ENCODE peak calls at places on chromosomes 5 and 9, in ten cellular contexts. O is upper lobe of left lung, D is ovary, L is GM12878, Z is tibial nerve, I is stomach, J is suprapubic skin, M is SK-N-SH, P is sigmoid colon, A is K562. K is an unnamed sample. For H3K27me3, the result is how much of the 10 kb centered on the place peaks cover.

GRCh38 chr5:38193015-38193581 is 65.3 kb upstream of the EGFLAM start:
- DNase-seq in M (peak), Z (peak), D (peak), O (no peak), I (peak), J (peak), P (peak), A (peak), L (no peak), K (peak)

GRCh38 chr5:157342822-157343402 is 77.0 kb downstream of the CYFIP2 start:
- DNase-seq in P (no peak), L (no peak), J (no peak), Z (no peak), D (no peak), I (peak), M (peak), O (peak), A (peak), K (peak)

GRCh38 chr5:173866249-173867172 is 21.6 kb upstream of the CPEB4 start:
- DNase-seq in I (no peak), D (no peak), O (peak), J (no peak), Z (no peak), A (peak), P (peak), M (no peak), L (no peak), K (no peak)

GRCh38 chr5:107570805-107571531 is 99.8 kb downstream of the EFNA5 start:
- DNase-seq in A (no peak), I (peak), M (no peak), Z (no peak), J (no peak), L (peak), D (no peak), O (no peak), P (no peak), K (peak)

GRCh38 chr9:87324613-87325194 is 173.0 kb upstream of the DAPK1 start:
- DNase-seq in I (no peak), L (peak), Z (no peak), M (peak), O (no peak), J (no peak), D (no peak), A (peak), P (no peak), K (no peak)

GRCh38 chr5:74543162-74543995 is 97.1 kb downstream of the ENC1 start:
- DNase-seq in D (peak), J (no peak), P (no peak), L (no peak), I (no peak), Z (no peak), O (no peak), M (peak), A (no peak), K (no peak)

GRCh38 chr9:94758031-94758430 is 31.5 kb downstream of the AOPEP start:
- DNase-seq in I (no peak), P (no peak), L (no peak), J (no peak), Z (no peak), A (no peak), D (no peak), M (no peak), O (no peak), K (no peak)

GRCh38 chr9:101326501-101326900 is 58.3 kb downstream of the BAAT start:
- DNase-seq in L (no peak), M (no peak), P (no peak), A (no peak), J (no peak), I (no peak), O (no peak), D (no peak), Z (no peak), K (no peak)

GRCh38 chr5:83011990-83012389 is 65.2 kb downstream of the TMEM167A start:
- DNase-seq in I (no peak), L (peak), O (no peak), D (no peak), M (no peak), A (no peak), Z (no peak), P (no peak), J (no peak), K (no peak)

GRCh38 chr9:96214639-96215038 is 87.3 kb downstream of the HSD17B3 start:
- DNase-seq in Z (no peak), D (no peak), L (no peak), M (no peak), J (no peak), A (no peak), I (no peak), O (no peak), P (no peak), K (no peak)

GRCh38 chr9:34253460-34253837 is 74.6 kb downstream of the UBAP1 start:
- DNase-seq in I (no peak), D (peak), M (no peak), O (no peak), P (peak), L (no peak), Z (no peak), J (no peak), A (no peak), K (no peak)

GRCh38 chr9:101027246-101027645 is 1.3 kb upstream of the PLPPR1 start:
- DNase-seq in I (no peak), Z (no peak), L (no peak), D (no peak), M (no peak), J (no peak), A (no peak), O (no peak), P (no peak), K (no peak)

DNA sequence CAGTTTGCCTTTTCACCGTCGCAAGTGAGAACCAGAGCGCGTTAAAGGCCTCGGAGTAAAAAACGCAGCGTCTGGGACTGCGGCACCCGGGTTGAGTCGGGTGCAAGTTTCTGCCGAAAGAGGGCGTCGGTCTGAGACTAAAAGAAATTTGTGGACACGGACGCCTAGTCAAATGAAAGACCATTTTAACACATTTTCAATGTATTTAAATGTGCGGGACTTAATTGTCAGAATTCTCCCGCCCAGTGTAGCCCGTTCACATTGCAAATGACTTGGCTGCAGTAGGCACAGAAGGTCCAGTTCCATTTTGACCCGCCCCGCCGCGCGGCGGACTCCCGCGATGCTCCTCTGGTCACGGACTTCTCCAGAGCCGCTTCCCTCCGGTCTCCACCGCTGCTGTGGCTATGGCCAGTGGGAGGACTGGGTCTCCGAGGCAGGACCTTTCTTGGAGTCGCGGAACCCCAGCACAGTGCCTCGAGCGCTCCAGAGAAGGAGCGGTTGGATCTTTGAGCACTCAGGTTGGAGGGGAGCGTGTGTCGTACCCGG is 1.3 kb upstream of the NPR3 start:
- DNase-seq in Z (peak), P (peak), O (peak), J (no peak), D (peak), A (peak), M (peak), L (no peak), I (peak), K (peak)
- H3K27me3 ChIP-seq in Z (under half), P (under half), O (under half), J (under half), D (under half), A (under half), M (under half), L (under half), I (under half), K (half or more)

DNA sequence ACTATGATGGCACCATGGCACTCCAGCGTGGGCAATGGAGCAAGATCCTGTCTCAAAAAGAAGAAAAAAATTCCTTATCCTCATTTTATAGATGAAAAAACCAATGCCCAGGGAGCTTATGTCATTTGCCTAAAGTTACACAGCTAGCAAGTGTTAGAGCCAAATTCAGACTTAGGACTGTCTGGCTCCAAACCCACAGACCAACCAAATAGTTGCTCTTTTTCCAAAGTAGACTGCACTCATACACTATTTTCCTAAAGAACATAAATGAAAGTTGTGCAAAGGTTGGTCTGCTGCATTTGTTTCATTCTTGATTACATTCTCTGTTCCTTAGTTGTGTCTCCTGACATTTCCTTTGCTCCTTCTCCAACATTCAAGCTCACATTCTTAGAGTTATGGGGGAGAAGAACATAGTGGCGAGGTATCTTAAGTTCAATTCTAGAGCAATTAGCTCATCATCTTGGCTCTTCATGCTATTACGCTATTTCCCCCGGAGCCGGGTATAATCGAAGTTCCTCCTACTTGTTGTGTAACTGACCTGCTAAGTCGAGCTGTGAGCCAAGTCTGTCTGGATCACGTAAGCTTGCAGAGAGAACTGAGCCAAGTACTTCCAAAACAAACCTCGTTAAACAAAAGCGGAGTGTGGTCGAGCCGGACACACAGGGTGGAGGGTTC is 138.3 kb downstream of the RFK start:
- DNase-seq in P (peak), D (peak), M (no peak), O (no peak), L (no peak), J (no peak), Z (peak), I (peak), A (no peak), K (peak)
- TF ChIP-seq EP300 in P (no peak), D (no peak), M (no peak), O (no peak), L (no peak), J (peak), Z (peak), I (no peak), A (no peak), K (no peak)

GRCh38 chr5:77957516-77957915 is 181.4 kb upstream of the TBCA start:
- DNase-seq in D (no peak), O (peak), Z (no peak), L (no peak), I (no peak), A (no peak), M (no peak), P (no peak), J (no peak), K (no peak)

GRCh38 chr5:77957081-77957480 is 180.9 kb upstream of the TBCA start:
- DNase-seq in J (no peak), A (no peak), L (no peak), Z (no peak), O (no peak), I (no peak), P (no peak), M (no peak), D (no peak), K (no peak)

GRCh38 chr5:77960305-77960704 is 184.2 kb upstream of the TBCA start:
- DNase-seq in J (no peak), Z (no peak), P (no peak), I (no peak), O (no peak), L (no peak), A (no peak), M (no peak), D (no peak), K (no peak)

GRCh38 chr5:77958642-77959315 is 182.6 kb upstream of the TBCA start:
- DNase-seq in L (no peak), O (no peak), M (no peak), D (no peak), P (no peak), J (no peak), Z (no peak), I (no peak), A (no peak), K (no peak)

DNA sequence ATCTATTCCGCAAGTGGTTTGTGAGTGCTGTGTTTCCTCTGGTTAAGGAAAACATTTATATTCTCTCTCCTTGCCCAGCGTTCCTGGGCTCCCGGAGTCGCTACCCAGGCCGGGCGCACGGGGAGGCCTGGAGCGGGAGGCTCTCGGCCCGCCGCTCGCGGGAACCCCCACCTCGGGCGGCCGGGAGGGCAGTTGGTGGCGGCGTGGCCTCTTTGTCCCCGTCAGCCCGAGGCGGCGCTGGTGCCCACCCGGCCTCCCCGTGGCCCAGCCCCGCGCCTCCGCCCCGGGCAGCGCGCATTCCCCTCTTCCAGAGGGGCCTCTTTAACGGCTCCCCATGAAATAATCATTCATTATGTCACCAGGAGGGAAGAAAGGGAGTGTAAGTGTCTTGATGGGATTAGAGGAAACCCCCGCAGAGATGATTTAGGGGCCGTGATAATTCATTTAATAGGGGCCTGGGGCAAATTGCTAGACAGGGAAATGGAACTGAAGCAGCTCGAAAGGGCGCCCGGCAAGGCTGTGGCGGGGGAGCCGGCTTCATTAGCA is 181.9 kb upstream of the TBCA start:
- DNase-seq in D (no peak), O (peak), A (no peak), I (no peak), P (no peak), L (no peak), M (no peak), Z (no peak), J (no peak), K (no peak)
- H3K27me3 ChIP-seq in D (under half), O (under half), A (under half), I (under half), P (under half), L (under half), M (under half), Z (under half), J (under half), K (half or more)

DNA sequence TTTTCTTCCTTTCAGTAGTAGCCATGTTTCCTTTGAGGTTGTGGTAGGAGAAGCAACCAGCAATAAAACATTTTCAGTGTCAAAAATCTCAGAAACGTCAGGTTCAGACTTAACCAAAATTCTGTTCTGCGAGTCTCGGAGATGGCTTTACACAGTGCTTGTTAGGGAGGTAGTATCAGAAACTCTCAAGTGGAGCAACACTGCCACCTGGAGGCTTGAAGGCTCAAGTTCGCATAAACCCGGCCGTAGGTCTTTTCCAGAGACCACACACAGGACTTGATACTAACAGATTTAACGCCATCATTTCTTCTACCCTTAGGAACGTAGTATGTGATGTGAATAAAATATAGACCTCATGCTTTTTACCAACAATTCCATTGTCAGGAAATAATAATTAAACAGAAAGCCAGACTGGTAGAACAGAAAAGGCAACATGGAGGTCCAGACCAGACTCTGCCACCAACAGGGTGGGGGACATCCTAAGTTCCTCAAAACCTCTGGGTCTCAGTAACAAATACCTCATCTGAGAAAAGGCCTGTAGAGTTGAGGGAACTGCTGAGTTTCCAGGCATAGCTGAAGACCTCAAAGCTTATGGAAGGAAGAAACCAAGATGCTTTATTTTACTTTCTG is 8.5 kb downstream of the PTGER4 start:
- DNase-seq in M (peak), Z (peak), D (peak), I (peak), J (peak), L (peak), A (peak), P (peak), O (no peak), K (peak)
- TF ChIP-seq EP300 in M (no peak), Z (no peak), D (no peak), I (no peak), J (no peak), L (no peak), A (no peak), P (no peak), O (no peak), K (no peak)

GRCh38 chr9:97848237-97848581 is 4.8 kb upstream of the FOXE1 start:
- DNase-seq in Z (no peak), L (no peak), I (no peak), M (peak), P (no peak), D (no peak), O (no peak), J (no peak), A (no peak), K (no peak)
- H3K27me3 ChIP-seq in Z (under half), L (under half), I (under half), M (half or more), P (half or more), D (under half), O (half or more), J (half or more), A (half or more), K (half or more)

GRCh38 chr5:175718401-175719108 is 60.7 kb downstream of the HRH2 start:
- DNase-seq in L (no peak), O (peak), P (peak), Z (peak), D (no peak), A (peak), I (peak), M (no peak), J (peak), K (peak)

GRCh38 chr5:175713930-175714329 is 56.1 kb downstream of the HRH2 start:
- DNase-seq in D (no peak), I (peak), L (no peak), P (peak), J (peak), M (no peak), Z (no peak), O (no peak), A (no peak), K (no peak)

GRCh38 chr5:175714686-175715085 is 56.8 kb downstream of the HRH2 start:
- DNase-seq in Z (no peak), D (no peak), M (no peak), I (no peak), P (peak), J (peak), A (no peak), L (no peak), O (no peak), K (peak)

GRCh38 chr5:175717837-175718236 is 60.0 kb downstream of the HRH2 start:
- DNase-seq in D (no peak), I (no peak), M (no peak), Z (no peak), P (no peak), A (no peak), O (no peak), J (peak), L (no peak), K (no peak)

DNA sequence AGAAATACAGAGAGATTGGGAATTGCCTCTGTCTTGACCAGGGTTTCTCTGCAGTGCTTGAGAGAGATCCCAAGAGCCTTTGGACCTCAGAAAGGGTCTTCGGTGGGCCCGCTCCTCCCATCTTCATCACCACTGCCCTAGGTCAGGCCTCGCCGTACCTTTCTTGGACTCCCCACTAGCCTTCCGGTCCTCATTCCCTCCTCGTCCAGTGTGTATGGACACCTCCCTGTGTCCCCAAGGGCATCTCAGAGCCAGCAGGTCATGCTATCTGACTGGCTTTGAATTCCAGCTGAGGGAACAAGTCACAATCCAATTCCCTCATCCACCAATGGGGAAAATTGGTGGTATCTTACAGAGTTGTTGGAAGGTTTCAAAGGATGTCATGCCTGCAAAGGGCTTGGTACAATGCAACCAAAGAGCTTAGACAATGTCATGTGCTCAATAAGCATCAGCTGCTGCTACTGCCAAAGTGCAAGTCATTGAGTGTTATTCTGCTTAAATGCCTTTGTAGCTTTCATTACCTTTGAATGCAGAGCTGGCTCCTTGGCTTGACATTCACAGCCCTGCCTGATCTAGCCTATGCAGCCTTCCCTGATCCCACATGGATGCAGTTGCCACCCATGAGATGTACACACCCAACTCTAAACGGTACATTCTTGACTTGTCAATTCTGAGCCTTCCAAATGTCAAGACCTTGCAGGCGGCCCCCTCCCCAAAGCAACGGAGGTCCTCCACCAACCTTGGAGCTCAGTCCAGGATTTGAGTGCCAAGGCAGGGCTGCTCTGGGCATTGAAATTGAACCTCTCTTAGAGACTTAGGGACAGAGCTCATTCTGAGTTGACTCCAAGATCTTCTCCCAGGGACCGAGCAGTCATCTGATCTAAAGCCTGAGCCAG is 58.0 kb downstream of the HRH2 start:
- DNase-seq in M (no peak), P (peak), L (no peak), A (no peak), Z (no peak), O (no peak), D (no peak), J (peak), I (no peak), K (no peak)
- TF ChIP-seq EP300 in M (no peak), P (no peak), L (no peak), A (no peak), Z (no peak), O (no peak), D (no peak), J (no peak), I (no peak), K (no peak)

DNA sequence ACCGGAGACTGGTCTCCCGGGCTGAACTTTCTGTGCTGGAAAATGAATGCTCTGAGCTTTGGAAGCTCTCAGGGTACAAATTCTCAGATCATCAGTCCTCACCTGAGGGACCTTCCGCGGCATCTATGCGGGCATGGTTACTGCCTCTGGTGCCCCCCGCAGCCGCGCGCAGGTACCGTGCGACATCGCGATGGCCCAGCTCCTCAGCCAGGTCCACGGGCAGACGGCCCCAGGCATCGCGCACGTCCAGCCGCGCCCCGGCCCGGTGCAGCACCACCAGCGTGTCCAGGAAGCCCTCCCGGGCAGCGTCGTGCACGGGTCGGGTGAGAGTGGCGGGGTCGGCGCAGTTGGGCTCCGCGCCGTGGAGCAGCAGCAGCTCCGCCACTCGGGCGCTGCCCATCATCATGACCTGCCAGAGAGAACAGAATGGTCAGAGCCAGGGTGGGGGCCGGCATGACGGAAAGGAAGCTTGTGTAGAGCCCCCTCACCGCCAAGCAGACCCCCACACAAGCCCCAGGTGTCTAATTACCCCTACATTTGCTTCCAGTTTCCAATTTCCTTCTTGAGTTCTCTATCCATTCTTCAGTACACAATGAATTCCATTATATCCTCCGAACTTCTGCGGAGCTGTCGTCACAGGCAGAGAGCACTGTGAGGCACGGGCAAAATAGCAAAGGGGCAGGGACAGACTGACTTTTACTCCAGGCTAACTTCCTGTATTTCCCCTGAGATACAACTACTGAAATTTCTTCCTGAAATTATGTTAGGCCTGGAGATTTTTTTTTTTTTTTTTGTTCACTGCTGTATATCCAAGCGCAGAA is 23.2 kb downstream of the CDKN2A start:
- DNase-seq in L (no peak), I (no peak), M (no peak), Z (no peak), D (no peak), A (no peak), J (no peak), P (no peak), O (peak), K (no peak)
- H3K27me3 ChIP-seq in L (under half), I (half or more), M (half or more), Z (under half), D (under half), A (under half), J (half or more), P (half or more), O (half or more), K (half or more)